ENCODE peak calls at places on chromosome 9, in nine cellular contexts. One of them, this sample, is unnamed.

GRCh38 chr9:78207319-78207718 is 28.6 kb upstream of the CEP78 start:
- DNase-seq in endothelial cell: no peak
- DNase-seq in right atrium auricular region: no peak
- DNase-seq in choroid plexus epithelial cell: no peak
- DNase-seq in cardiac muscle cell: no peak
- DNase-seq in HFFc6: no peak
- DNase-seq in tibial nerve: no peak
- DNase-seq in RWPE1: no peak
- DNase-seq in CD8-positive, alpha-beta T cell: no peak
- DNase-seq in this sample: no peak

GRCh38 chr9:94772654-94773303 is 46.3 kb downstream of the AOPEP start:
- DNase-seq in right atrium auricular region: no peak
- DNase-seq in CD8-positive, alpha-beta T cell: no peak
- DNase-seq in HFFc6: no peak
- DNase-seq in choroid plexus epithelial cell: peak; percentile 23
- DNase-seq in endothelial cell: no peak
- DNase-seq in cardiac muscle cell: no peak
- DNase-seq in tibial nerve: no peak
- DNase-seq in RWPE1: no peak
- DNase-seq in this sample: no peak

GRCh38 chr9:132250324-132251262 is 88.7 kb downstream of the NTNG2 start:
- DNase-seq in CD8-positive, alpha-beta T cell: no peak
- DNase-seq in HFFc6: no peak
- DNase-seq in right atrium auricular region: no peak
- DNase-seq in cardiac muscle cell: no peak
- DNase-seq in RWPE1: no peak
- DNase-seq in choroid plexus epithelial cell: no peak
- DNase-seq in tibial nerve: no peak
- DNase-seq in endothelial cell: no peak
- DNase-seq in this sample: no peak

GRCh38 chr9:130042406-130042930 is 521 bp downstream of the FNBP1 start:
- DNase-seq in right atrium auricular region: no peak
- DNase-seq in endothelial cell: peak; percentile 36
- DNase-seq in cardiac muscle cell: peak; percentile 56
- DNase-seq in HFFc6: no peak
- DNase-seq in CD8-positive, alpha-beta T cell: no peak
- DNase-seq in tibial nerve: no peak
- DNase-seq in choroid plexus epithelial cell: no peak
- DNase-seq in RWPE1: peak; percentile 52
- DNase-seq in this sample: peak; percentile 31

GRCh38 chr9:106420511-106420944 is 442.4 kb upstream of the ZNF462 start:
- DNase-seq in HFFc6: no peak
- DNase-seq in cardiac muscle cell: peak; percentile 8
- DNase-seq in endothelial cell: no peak
- DNase-seq in right atrium auricular region: no peak
- DNase-seq in RWPE1: peak; percentile 33
- DNase-seq in tibial nerve: no peak
- DNase-seq in CD8-positive, alpha-beta T cell: no peak
- DNase-seq in choroid plexus epithelial cell: no peak
- DNase-seq in this sample: peak; percentile 41

GRCh38 chr9:97820373-97820772 is 32.7 kb upstream of the FOXE1 start:
- DNase-seq in right atrium auricular region: no peak
- DNase-seq in tibial nerve: no peak
- DNase-seq in choroid plexus epithelial cell: no peak
- DNase-seq in cardiac muscle cell: no peak
- DNase-seq in RWPE1: no peak
- DNase-seq in endothelial cell: no peak
- DNase-seq in HFFc6: no peak
- DNase-seq in CD8-positive, alpha-beta T cell: no peak
- DNase-seq in this sample: no peak

GRCh38 chr9:31325778-31326177 is 1058.7 kb upstream of the ACO1 start:
- DNase-seq in RWPE1: no peak
- DNase-seq in choroid plexus epithelial cell: no peak
- DNase-seq in CD8-positive, alpha-beta T cell: no peak
- DNase-seq in cardiac muscle cell: no peak
- DNase-seq in right atrium auricular region: no peak
- DNase-seq in HFFc6: no peak
- DNase-seq in tibial nerve: no peak
- DNase-seq in endothelial cell: no peak
- DNase-seq in this sample: no peak

GRCh38 chr9:98034593-98035546 is 21.7 kb upstream of the NANS start:
- DNase-seq in choroid plexus epithelial cell: peak; percentile 85
- DNase-seq in CD8-positive, alpha-beta T cell: peak; percentile 77
- DNase-seq in tibial nerve: peak; percentile 97
- DNase-seq in right atrium auricular region: peak; percentile 85
- DNase-seq in RWPE1: peak; percentile 73
- DNase-seq in HFFc6: peak; percentile 53
- DNase-seq in cardiac muscle cell: peak; percentile 88
- DNase-seq in endothelial cell: peak; percentile 86
- DNase-seq in this sample: peak; percentile 74

GRCh38 chr9:3868012-3868411 is 342.2 kb upstream of the RFX3 start:
- DNase-seq in RWPE1: no peak
- DNase-seq in tibial nerve: no peak
- DNase-seq in choroid plexus epithelial cell: no peak
- DNase-seq in right atrium auricular region: no peak
- DNase-seq in CD8-positive, alpha-beta T cell: no peak
- DNase-seq in cardiac muscle cell: no peak
- DNase-seq in HFFc6: no peak
- DNase-seq in endothelial cell: no peak
- DNase-seq in this sample: no peak

GRCh38 chr9:37678789-37679273 is 28.1 kb downstream of the FRMPD1 start:
- DNase-seq in CD8-positive, alpha-beta T cell: no peak
- DNase-seq in right atrium auricular region: no peak
- DNase-seq in HFFc6: no peak
- DNase-seq in tibial nerve: no peak
- DNase-seq in choroid plexus epithelial cell: peak; percentile 4
- DNase-seq in RWPE1: no peak
- DNase-seq in endothelial cell: no peak
- DNase-seq in cardiac muscle cell: no peak
- DNase-seq in this sample: no peak

GRCh38 chr9:130143279-130143893 is 28.8 kb upstream of the NCS1 start:
- DNase-seq in HFFc6: no peak
- DNase-seq in RWPE1: no peak
- DNase-seq in right atrium auricular region: no peak
- DNase-seq in endothelial cell: no peak
- DNase-seq in choroid plexus epithelial cell: no peak
- DNase-seq in tibial nerve: no peak
- DNase-seq in cardiac muscle cell: no peak
- DNase-seq in CD8-positive, alpha-beta T cell: no peak
- DNase-seq in this sample: no peak

GRCh38 chr9:91978739-91979414 is 28.8 kb upstream of the ROR2 start:
- DNase-seq in tibial nerve: no peak
- DNase-seq in right atrium auricular region: no peak
- DNase-seq in HFFc6: peak; percentile 83
- DNase-seq in choroid plexus epithelial cell: peak; percentile 93
- DNase-seq in cardiac muscle cell: peak; percentile 56
- DNase-seq in RWPE1: peak; percentile 71
- DNase-seq in endothelial cell: peak; percentile 51
- DNase-seq in CD8-positive, alpha-beta T cell: no peak
- DNase-seq in this sample: no peak

GRCh38 chr9:16419124-16419523 is 451.3 kb downstream of the BNC2 start:
- DNase-seq in right atrium auricular region: no peak
- DNase-seq in choroid plexus epithelial cell: no peak
- DNase-seq in endothelial cell: no peak
- DNase-seq in HFFc6: no peak
- DNase-seq in CD8-positive, alpha-beta T cell: no peak
- DNase-seq in tibial nerve: no peak
- DNase-seq in RWPE1: no peak
- DNase-seq in cardiac muscle cell: no peak
- DNase-seq in this sample: no peak

GRCh38 chr9:89541798-89542197 is 43.9 kb upstream of the SEMA4D start:
- DNase-seq in endothelial cell: no peak
- DNase-seq in tibial nerve: no peak
- DNase-seq in choroid plexus epithelial cell: no peak
- DNase-seq in HFFc6: no peak
- DNase-seq in right atrium auricular region: no peak
- DNase-seq in CD8-positive, alpha-beta T cell: no peak
- DNase-seq in RWPE1: no peak
- DNase-seq in cardiac muscle cell: no peak
- DNase-seq in this sample: no peak

GRCh38 chr9:131238402-131239021 is 37.8 kb downstream of the FAM78A start:
- DNase-seq in tibial nerve: no peak
- DNase-seq in CD8-positive, alpha-beta T cell: no peak
- DNase-seq in endothelial cell: peak; percentile 42
- DNase-seq in cardiac muscle cell: peak; percentile 93
- DNase-seq in RWPE1: no peak
- DNase-seq in HFFc6: no peak
- DNase-seq in choroid plexus epithelial cell: peak; percentile 44
- DNase-seq in right atrium auricular region: no peak
- DNase-seq in this sample: no peak
- TF ChIP-seq CTCF in tibial nerve: no peak
- TF ChIP-seq CTCF in CD8-positive, alpha-beta T cell: no peak
- TF ChIP-seq CTCF in endothelial cell: no peak
- TF ChIP-seq CTCF in cardiac muscle cell: no peak
- TF ChIP-seq CTCF in RWPE1: no peak
- TF ChIP-seq CTCF in HFFc6: no peak
- TF ChIP-seq CTCF in choroid plexus epithelial cell: no peak
- TF ChIP-seq CTCF in right atrium auricular region: no peak
- TF ChIP-seq CTCF in this sample: no peak

GRCh38 chr9:86488794-86489193 is 134.6 kb upstream of the TUT7 start:
- DNase-seq in endothelial cell: no peak
- DNase-seq in RWPE1: no peak
- DNase-seq in cardiac muscle cell: peak; percentile 43
- DNase-seq in choroid plexus epithelial cell: no peak
- DNase-seq in HFFc6: no peak
- DNase-seq in CD8-positive, alpha-beta T cell: no peak
- DNase-seq in right atrium auricular region: no peak
- DNase-seq in tibial nerve: no peak
- DNase-seq in this sample: no peak
- TF ChIP-seq CTCF in endothelial cell: no peak
- TF ChIP-seq CTCF in RWPE1: no peak
- TF ChIP-seq CTCF in cardiac muscle cell: no peak
- TF ChIP-seq CTCF in choroid plexus epithelial cell: no peak
- TF ChIP-seq CTCF in HFFc6: no peak
- TF ChIP-seq CTCF in CD8-positive, alpha-beta T cell: no peak
- TF ChIP-seq CTCF in right atrium auricular region: no peak
- TF ChIP-seq CTCF in tibial nerve: no peak
- TF ChIP-seq CTCF in this sample: no peak

GRCh38 chr9:81492710-81493447 is 196.5 kb downstream of the TLE1 start:
- DNase-seq in HFFc6: peak; percentile 96
- DNase-seq in CD8-positive, alpha-beta T cell: no peak
- DNase-seq in right atrium auricular region: no peak
- DNase-seq in tibial nerve: no peak
- DNase-seq in choroid plexus epithelial cell: peak; percentile 98
- DNase-seq in cardiac muscle cell: no peak
- DNase-seq in RWPE1: peak; percentile 55
- DNase-seq in endothelial cell: no peak
- DNase-seq in this sample: no peak
- TF ChIP-seq CTCF in HFFc6: no peak
- TF ChIP-seq CTCF in CD8-positive, alpha-beta T cell: no peak
- TF ChIP-seq CTCF in right atrium auricular region: no peak
- TF ChIP-seq CTCF in tibial nerve: no peak
- TF ChIP-seq CTCF in choroid plexus epithelial cell: no peak
- TF ChIP-seq CTCF in cardiac muscle cell: no peak
- TF ChIP-seq CTCF in RWPE1: no peak
- TF ChIP-seq CTCF in endothelial cell: no peak
- TF ChIP-seq CTCF in this sample: no peak

DNA sequence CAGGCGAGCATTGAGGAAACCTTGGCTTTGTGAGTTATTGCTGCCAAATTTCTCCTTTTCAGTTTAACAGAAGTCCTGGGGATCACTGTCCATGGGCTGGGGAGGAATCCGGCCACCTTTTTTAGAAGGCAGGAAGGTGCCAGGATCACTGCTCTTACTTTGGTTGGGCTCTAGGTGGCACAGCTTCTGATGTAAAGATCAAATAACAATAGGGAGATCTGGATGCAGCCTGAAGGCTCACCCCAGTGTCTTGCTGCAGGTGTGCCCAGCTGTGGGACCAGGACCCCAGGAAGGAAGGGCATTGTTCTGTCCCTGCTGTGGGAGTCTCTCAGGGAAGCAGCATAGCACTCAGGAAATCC is 69.5 kb downstream of the DAB2IP start:
- DNase-seq in right atrium auricular region: no peak
- DNase-seq in endothelial cell: no peak
- DNase-seq in tibial nerve: no peak
- DNase-seq in RWPE1: no peak
- DNase-seq in choroid plexus epithelial cell: no peak
- DNase-seq in cardiac muscle cell: no peak
- DNase-seq in CD8-positive, alpha-beta T cell: no peak
- DNase-seq in HFFc6: no peak
- DNase-seq in this sample: no peak
- TF ChIP-seq CTCF in right atrium auricular region: no peak
- TF ChIP-seq CTCF in endothelial cell: no peak
- TF ChIP-seq CTCF in tibial nerve: no peak
- TF ChIP-seq CTCF in RWPE1: no peak
- TF ChIP-seq CTCF in choroid plexus epithelial cell: peak; percentile 32
- TF ChIP-seq CTCF in cardiac muscle cell: peak; percentile 10
- TF ChIP-seq CTCF in CD8-positive, alpha-beta T cell: no peak
- TF ChIP-seq CTCF in HFFc6: peak; percentile 43
- TF ChIP-seq CTCF in this sample: no peak